ENCODE peak calls at places on chromosomes 7 and 10, in nine cellular contexts. R, J, H, O, B, V, U, X and N are unnamed samples.

GRCh38 chr7:22849158-22849557 is 26.5 kb upstream of the TOMM7 start:
- DNase-seq in R (no peak), X (no peak), U (no peak), O (no peak), B (no peak), J (no peak), V (no peak), H (no peak), N (no peak)

GRCh38 chr10:84202349-84202748 is 8.0 kb downstream of the CDHR1 start:
- DNase-seq in U (no peak), B (no peak), O (no peak), J (no peak), H (no peak), R (no peak), V (no peak), X (no peak), N (no peak)

GRCh38 chr10:31602541-31603244 is 283.7 kb downstream of the ZEB1 start:
- DNase-seq in B (no peak), V (peak), H (peak), X (no peak), O (peak), R (no peak), J (no peak), U (peak), N (no peak)

GRCh38 chr7:131166066-131166465 is 161.6 kb upstream of the MKLN1 start:
- DNase-seq in J (no peak), U (no peak), R (no peak), X (no peak), V (no peak), H (no peak), O (peak), B (no peak), N (no peak)

GRCh38 chr7:67359900-67360299 is 363.3 kb downstream of the TYW1 start:
- DNase-seq in V (no peak), X (no peak), U (no peak), O (no peak), R (no peak), J (no peak), B (no peak), H (peak), N (no peak)

GRCh38 chr7:105830405-105831218 is 45.8 kb downstream of the ATXN7L1 start:
- DNase-seq in X (no peak), H (peak), J (no peak), R (no peak), B (peak), V (peak), O (peak), U (peak), N (no peak)

GRCh38 chr7:129773328-129773731 is 161.8 kb downstream of the NRF1 start:
- DNase-seq in B (no peak), U (no peak), O (no peak), J (no peak), V (no peak), R (no peak), X (no peak), H (no peak), N (no peak)

GRCh38 chr10:124802313-124802675 is 675 bp downstream of the ABRAXAS2 start:
- DNase-seq in J (no peak), B (peak), V (no peak), O (no peak), U (no peak), X (no peak), R (peak), H (no peak), N (no peak)

GRCh38 chr10:133466683-133467275 is 13.0 kb downstream of the SCART1 start:
- DNase-seq in X (no peak), B (no peak), O (no peak), V (no peak), J (no peak), U (no peak), R (no peak), H (no peak), N (no peak)

GRCh38 chr10:32190890-32191491 is 134.8 kb upstream of the KIF5B start:
- DNase-seq in U (peak), J (no peak), X (no peak), R (no peak), H (peak), O (no peak), V (peak), B (peak), N (no peak)

GRCh38 chr10:99976886-99977391 is 32.8 kb downstream of the DNMBP start:
- DNase-seq in B (no peak), U (peak), V (peak), H (peak), O (peak), R (no peak), J (no peak), X (no peak), N (no peak)

GRCh38 chr10:97069576-97070362 is 116.0 kb downstream of the SLIT1 start:
- DNase-seq in U (peak), H (peak), V (peak), J (no peak), B (peak), O (no peak), X (no peak), R (no peak), N (no peak)

GRCh38 chr7:143382126-143382790 is 1.1 kb downstream of the ZYX start:
- DNase-seq in J (no peak), R (no peak), X (no peak), B (no peak), H (no peak), V (peak), U (no peak), O (no peak), N (no peak)

GRCh38 chr7:150976529-150977381 is 1.4 kb downstream of the KCNH2 start:
- DNase-seq in U (no peak), H (no peak), X (no peak), O (no peak), J (no peak), V (no peak), B (no peak), R (no peak), N (no peak)

GRCh38 chr7:39468841-39469240 is 97.4 kb upstream of the YAE1 start:
- DNase-seq in J (no peak), V (no peak), U (no peak), O (no peak), R (no peak), X (no peak), B (no peak), H (no peak), N (no peak)

GRCh38 chr7:17944720-17945119 is 4.4 kb upstream of the SNX13 start:
- DNase-seq in X (no peak), O (no peak), J (no peak), B (no peak), U (no peak), R (no peak), H (no peak), V (no peak), N (no peak)